ENCODE peak calls at places on chromosomes 1 and 21, in eight cellular contexts. G is HTR-8/SVneo; C is GDM1; Y is NCI-H1417; U is NT2/D1; A is activated CD8-positive, alpha-beta T cell treated with anti-CD3 and anti-CD28 coated beads for 36 hours; Z is renal cortical epithelial cell; J is GM18507. H is an unnamed sample.

GRCh38 chr1:1599030-1599916 is 662 bp downstream of the FNDC10 start:
- DNase-seq in Y (peak; percentile 61), A (peak; percentile 49), Z (no peak), J (no peak), C (peak; percentile 30), U (no peak), G (no peak), H (peak; percentile 18)

GRCh38 chr1:221227872-221228337 is 348.7 kb downstream of the HLX start:
- DNase-seq in G (no peak), U (no peak), J (no peak), Y (peak; percentile 30), C (no peak), A (peak; percentile 32), Z (peak; percentile 31), H (no peak)

GRCh38 chr1:29415156-29415830 is 179.0 kb downstream of the PTPRU start:
- DNase-seq in A (no peak), J (no peak), U (peak; percentile 44), C (no peak), Y (peak; percentile 14), Z (peak; percentile 18), G (peak; percentile 27), H (no peak)

GRCh38 chr1:232982238-232982944 is 32.0 kb downstream of the NTPCR start:
- DNase-seq in G (peak; percentile 21), A (no peak), U (no peak), C (no peak), Y (no peak), Z (peak; percentile 68), J (no peak), H (peak; percentile 31)

GRCh38 chr1:220764757-220765156 is 16.6 kb downstream of the MTARC2 start:
- DNase-seq in C (no peak), A (no peak), J (no peak), Z (no peak), Y (no peak), U (no peak), G (no peak), H (no peak)

GRCh38 chr1:33343539-33343938 is 22.6 kb upstream of the A3GALT2 start:
- DNase-seq in Z (no peak), J (no peak), A (no peak), Y (no peak), G (no peak), C (no peak), U (no peak), H (no peak)

GRCh38 chr1:21290546-21290944 is 282 bp upstream of the ECE1 start:
- DNase-seq in C (no peak), J (peak; percentile 60), A (peak; percentile 32), Y (no peak), G (no peak), Z (no peak), U (no peak), H (peak; percentile 37)

GRCh38 chr1:25952851-25953401 is 44.9 kb downstream of the PAFAH2 start:
- DNase-seq in U (no peak), G (no peak), A (no peak), C (no peak), J (no peak), Z (no peak), Y (no peak), H (no peak)

GRCh38 chr1:55580845-55581332 is 365.7 kb upstream of the USP24 start:
- DNase-seq in Z (peak; percentile 79), Y (no peak), G (no peak), U (peak; percentile 9), A (no peak), J (no peak), C (no peak), H (no peak)

GRCh38 chr21:41895643-41896493 is 16.7 kb upstream of the PRDM15 start:
- DNase-seq in U (no peak), C (no peak), J (no peak), G (no peak), Y (no peak), A (peak; percentile 76), Z (no peak), H (no peak)

GRCh38 chr1:107529511-107530149 is 388.8 kb downstream of the NTNG1 start:
- DNase-seq in C (peak; percentile 12), G (peak; percentile 4), A (peak; percentile 25), Z (peak; percentile 67), J (peak; percentile 33), U (peak; percentile 55), Y (peak; percentile 47), H (peak; percentile 21)

GRCh38 chr1:41810446-41810845 is 108.3 kb downstream of the HIVEP3 start:
- DNase-seq in J (no peak), G (peak; percentile 37), C (peak; percentile 16), U (peak; percentile 36), A (peak; percentile 70), Z (peak; percentile 21), Y (no peak), H (peak; percentile 30)

GRCh38 chr1:51736702-51737101 is 119.8 kb downstream of the OSBPL9 start:
- DNase-seq in A (no peak), J (no peak), G (no peak), Y (no peak), U (no peak), C (no peak), Z (peak; percentile 98), H (peak; percentile 85)

GRCh38 chr21:43323244-43324005 is 103.5 kb downstream of the SIK1 start:
- DNase-seq in C (no peak), G (no peak), U (no peak), A (no peak), Z (no peak), J (no peak), Y (peak; percentile 23), H (no peak)

GRCh38 chr1:209989525-209989924 is 51.5 kb downstream of the SYT14 start:
- DNase-seq in Z (peak; percentile 53), G (peak; percentile 13), C (no peak), U (no peak), J (no peak), A (no peak), Y (no peak), H (no peak)

GRCh38 chr1:42998381-42998780 is 39.7 kb upstream of the SLC2A1 start:
- DNase-seq in U (no peak), C (no peak), Y (no peak), Z (no peak), J (no peak), A (no peak), G (no peak), H (no peak)

GRCh38 chr1:205739348-205740160 is 10.4 kb downstream of the NUCKS1 start:
- DNase-seq in U (no peak), J (no peak), C (no peak), Z (peak; percentile 53), Y (no peak), G (no peak), A (no peak), H (peak; percentile 57)

GRCh38 chr1:75811211-75811981 is 14.7 kb downstream of the MSH4 start:
- DNase-seq in Y (no peak), C (no peak), J (no peak), U (no peak), A (no peak), Z (no peak), G (no peak), H (no peak)

GRCh38 chr1:243325305-243325890 is 69.6 kb downstream of the SDCCAG8 start:
- DNase-seq in C (peak; percentile 10), J (no peak), G (peak; percentile 41), Y (peak; percentile 2), Z (peak; percentile 62), U (peak; percentile 70), A (peak; percentile 34), H (peak; percentile 11)

GRCh38 chr1:175548774-175549173 is 194.6 kb downstream of the TNR start:
- DNase-seq in Z (peak; percentile 89), G (no peak), Y (no peak), U (no peak), A (no peak), J (no peak), C (no peak), H (no peak)

GRCh38 chr1:24027838-24028468 is 47.8 kb upstream of the SRSF10 start:
- DNase-seq in J (no peak), Y (no peak), G (peak; percentile 41), A (no peak), U (no peak), C (peak; percentile 32), Z (peak; percentile 75), H (peak; percentile 51)

GRCh38 chr21:33270986-33271385 is 4.8 kb downstream of the IL10RB start:
- DNase-seq in A (no peak), J (no peak), C (no peak), U (no peak), Y (no peak), Z (no peak), G (no peak), H (no peak)

GRCh38 chr1:246416261-246416660 is 90.8 kb downstream of the SMYD3 start:
- DNase-seq in J (no peak), Y (no peak), A (no peak), G (no peak), U (no peak), C (no peak), Z (no peak), H (no peak)

GRCh38 chr1:179026813-179027664 is 1.3 kb downstream of the FAM20B start:
- DNase-seq in G (no peak), A (no peak), U (no peak), J (no peak), Z (no peak), Y (peak; percentile 54), C (no peak), H (no peak)

GRCh38 chr1:9721606-9722377 is 70.3 kb downstream of the PIK3CD start:
- DNase-seq in J (no peak), U (no peak), Z (no peak), G (peak; percentile 27), A (peak; percentile 91), C (no peak), Y (no peak), H (no peak)

GRCh38 chr1:197159461-197159860 is 13.0 kb upstream of the ASPM start:
- DNase-seq in A (no peak), C (no peak), J (no peak), Y (no peak), U (no peak), Z (no peak), G (no peak), H (no peak)

GRCh38 chr1:87208936-87209335 is 119.7 kb upstream of the LMO4 start:
- DNase-seq in Z (no peak), A (peak; percentile 16), U (no peak), G (no peak), C (no peak), Y (no peak), J (no peak), H (no peak)

GRCh38 chr1:154886281-154887036 is 16.4 kb upstream of the KCNN3 start:
- DNase-seq in C (no peak), Y (no peak), J (no peak), U (no peak), A (no peak), Z (no peak), G (no peak), H (no peak)

GRCh38 chr1:95614197-95614596 is 380.2 kb downstream of the RWDD3 start:
- DNase-seq in J (no peak), U (no peak), A (no peak), Y (no peak), C (no peak), Z (no peak), G (no peak), H (no peak)

GRCh38 chr1:235286667-235287066 is 41.3 kb downstream of the ARID4B start:
- DNase-seq in Y (no peak), A (no peak), Z (no peak), C (no peak), G (no peak), U (no peak), J (no peak), H (no peak)

GRCh38 chr1:47690341-47691244 is 252.7 kb downstream of the FOXD2 start:
- DNase-seq in A (no peak), Z (no peak), J (no peak), G (no peak), C (no peak), U (no peak), Y (no peak), H (no peak)

GRCh38 chr1:68232354-68233148 is at the start of gene WLS:
- DNase-seq in C (no peak), Z (peak; percentile 47), J (no peak), G (peak; percentile 59), Y (peak; percentile 77), A (no peak), U (peak; percentile 83), H (no peak)

GRCh38 chr21:45835301-45836267 is 146.0 kb upstream of the COL6A1 start:
- DNase-seq in Z (no peak), Y (no peak), J (no peak), U (no peak), A (no peak), G (no peak), C (no peak), H (no peak)

H was measured in Caki2.